ENCODE peak calls at places on chromosome 2, in eight cellular contexts. B is spleen, S is GM06990, R is OCI-LY7, L is cardiac fibroblast, D is lower leg skin, V is epithelial cell of proximal tubule, X is ovary. H is an unnamed sample.

GRCh38 chr2:21279525-21279924 is 155.8 kb downstream of the TDRD15 start:
- DNase-seq in B (no peak), S (no peak), R (no peak), L (no peak), D (no peak), V (no peak), X (no peak), H (no peak)

GRCh38 chr2:118123561-118124232 is 35.4 kb downstream of the INSIG2 start:
- DNase-seq in B (no peak), S (no peak), R (no peak), L (peak), D (no peak), V (no peak), X (no peak), H (peak)

GRCh38 chr2:150586858-150587257 is 99.4 kb upstream of the RND3 start:
- DNase-seq in B (no peak), S (no peak), R (no peak), L (peak), D (no peak), V (peak), X (no peak), H (no peak)

GRCh38 chr2:164697688-164698290 is 76.5 kb upstream of the GRB14 start:
- DNase-seq in B (no peak), S (no peak), R (peak), L (peak), D (no peak), V (no peak), X (no peak), H (no peak)

GRCh38 chr2:240156435-240157146 is 16.1 kb upstream of the OTOS start:
- DNase-seq in B (peak), S (no peak), R (no peak), L (no peak), D (no peak), V (no peak), X (no peak), H (no peak)

GRCh38 chr2:159882069-159882468 is 84.1 kb upstream of the CD302 start:
- DNase-seq in B (no peak), S (no peak), R (no peak), L (no peak), D (no peak), V (no peak), X (no peak), H (no peak)

GRCh38 chr2:35714883-35715282 is 640.7 kb upstream of the CRIM1 start:
- DNase-seq in B (no peak), S (no peak), R (no peak), L (peak), D (no peak), V (no peak), X (no peak), H (no peak)

GRCh38 chr2:98704499-98705332 is 26.2 kb downstream of the MGAT4A start:
- DNase-seq in B (no peak), S (no peak), R (no peak), L (no peak), D (no peak), V (no peak), X (no peak), H (no peak)

GRCh38 chr2:240143276-240143675 is 2.8 kb upstream of the OTOS start:
- DNase-seq in B (peak), S (no peak), R (no peak), L (no peak), D (no peak), V (no peak), X (no peak), H (no peak)

GRCh38 chr2:74436804-74437695 is 4.7 kb downstream of the RTKN start:
- DNase-seq in B (peak), S (no peak), R (peak), L (no peak), D (no peak), V (no peak), X (no peak), H (no peak)

GRCh38 chr2:216987176-216987809 is 127.4 kb upstream of the TNP1 start:
- DNase-seq in B (no peak), S (no peak), R (no peak), L (no peak), D (no peak), V (no peak), X (no peak), H (no peak)

GRCh38 chr2:2640818-2641217 is 309.7 kb upstream of the MYT1L start:
- DNase-seq in B (no peak), S (no peak), R (no peak), L (no peak), D (no peak), V (no peak), X (no peak), H (no peak)

GRCh38 chr2:109085912-109086742 is 42.9 kb upstream of the SH3RF3 start:
- DNase-seq in B (peak), S (no peak), R (no peak), L (no peak), D (peak), V (no peak), X (no peak), H (no peak)

GRCh38 chr2:138720035-138720589 is 60.1 kb downstream of the NXPH2 start:
- DNase-seq in B (no peak), S (no peak), R (no peak), L (no peak), D (no peak), V (no peak), X (no peak), H (no peak)

GRCh38 chr2:138716183-138716582 is 64.0 kb downstream of the NXPH2 start:
- DNase-seq in B (no peak), S (no peak), R (peak), L (no peak), D (no peak), V (no peak), X (no peak), H (no peak)

GRCh38 chr2:138713509-138713908 is 66.7 kb downstream of the NXPH2 start:
- DNase-seq in B (no peak), S (no peak), R (no peak), L (no peak), D (no peak), V (no peak), X (no peak), H (no peak)

GRCh38 chr2:138722316-138722715 is 57.9 kb downstream of the NXPH2 start:
- DNase-seq in B (no peak), S (no peak), R (no peak), L (no peak), D (no peak), V (no peak), X (no peak), H (no peak)

GRCh38 chr2:138718405-138718804 is 61.8 kb downstream of the NXPH2 start:
- DNase-seq in B (no peak), S (no peak), R (no peak), L (no peak), D (no peak), V (no peak), X (no peak), H (no peak)
- TF ChIP-seq CTCF in B (no peak), S (no peak), R (no peak), L (no peak), D (no peak), V (no peak), X (no peak), H (no peak)

GRCh38 chr2:43269074-43269572 is 42.7 kb upstream of the ZFP36L2 start:
- DNase-seq in B (peak), S (no peak), R (no peak), L (peak), D (peak), V (peak), X (peak), H (peak)
- H3K4me3 ChIP-seq in B (no peak), S (no peak), R (no peak), L (peak), D (no peak), V (no peak), X (no peak), H (no peak)

GRCh38 chr2:28956890-28957289 is 24.2 kb upstream of the TOGARAM2 start:
- DNase-seq in B (no peak), S (no peak), R (no peak), L (peak), D (no peak), V (no peak), X (no peak), H (no peak)
- TF ChIP-seq CTCF in B (no peak), S (no peak), R (peak), L (peak), D (peak), V (peak), X (no peak), H (peak)

GRCh38 chr2:132416080-132416911 is at the start of gene GPR39:
- DNase-seq in B (no peak), S (no peak), R (no peak), L (peak), D (peak), V (peak), X (peak), H (peak)
- H3K4me3 ChIP-seq in B (peak), S (no peak), R (no peak), L (peak), D (peak), V (peak), X (peak), H (peak)

GRCh38 chr2:95023222-95023597 is 2.3 kb upstream of the MAL start:
- DNase-seq in B (no peak), S (no peak), R (peak), L (no peak), D (no peak), V (no peak), X (no peak), H (no peak)

GRCh38 chr2:95025406-95026319 is at the start of gene MAL:
- DNase-seq in B (no peak), S (peak), R (no peak), L (peak), D (no peak), V (no peak), X (no peak), H (no peak)

GRCh38 chr2:95024306-95024880 is 1.1 kb upstream of the MAL start:
- DNase-seq in B (no peak), S (no peak), R (no peak), L (no peak), D (no peak), V (no peak), X (no peak), H (no peak)

GRCh38 chr2:95026471-95027368 is 1.2 kb downstream of the MAL start:
- DNase-seq in B (no peak), S (no peak), R (no peak), L (no peak), D (no peak), V (no peak), X (no peak), H (no peak)

GRCh38 chr2:95024960-95025405 is 525 bp upstream of the MAL start:
- DNase-seq in B (no peak), S (no peak), R (no peak), L (no peak), D (no peak), V (no peak), X (no peak), H (no peak)
- TF ChIP-seq CTCF in B (no peak), S (no peak), R (no peak), L (no peak), D (no peak), V (no peak), X (no peak), H (no peak)

GRCh38 chr2:232632229-232632903 is 1.0 kb upstream of the EFHD1 start:
- DNase-seq in B (no peak), S (no peak), R (no peak), L (peak), D (no peak), V (no peak), X (peak), H (no peak)
- H3K4me3 ChIP-seq in B (peak), S (peak), R (no peak), L (peak), D (no peak), V (peak), X (peak), H (peak)

DNA sequence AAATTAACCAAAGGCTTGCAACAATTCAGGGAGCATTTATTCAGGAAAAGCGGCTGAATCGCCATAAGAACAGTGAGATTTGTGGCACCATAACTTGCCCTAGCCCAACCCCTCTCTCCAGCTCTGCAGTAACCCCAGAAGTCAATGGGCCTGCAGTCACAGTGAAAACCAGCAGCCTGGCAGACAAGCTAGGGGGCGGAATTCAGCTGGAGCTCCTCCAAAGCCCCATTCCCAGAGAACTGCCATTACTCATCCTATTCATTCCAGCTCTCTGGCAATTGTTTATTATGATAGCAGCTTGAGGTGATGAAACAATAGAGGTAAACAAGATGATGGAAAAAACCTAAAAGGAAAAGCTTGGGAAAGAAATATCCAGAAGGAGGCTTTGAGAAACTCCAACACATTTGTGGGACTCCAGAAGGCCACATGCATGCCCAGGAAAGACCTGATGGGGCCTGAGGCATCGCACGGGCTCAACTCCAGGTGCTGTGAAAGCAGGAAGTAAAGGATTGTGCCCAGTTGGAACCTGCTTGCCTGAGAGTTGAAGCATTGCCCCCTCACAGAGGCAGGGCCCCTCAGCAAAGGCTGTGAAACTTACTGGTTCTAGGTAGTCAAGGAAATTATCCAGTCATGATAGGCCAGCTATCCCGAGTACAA is 126.8 kb downstream of the TWIST2 start:
- DNase-seq in B (no peak), S (no peak), R (no peak), L (peak), D (peak), V (peak), X (peak), H (peak)
- TF ChIP-seq CTCF in B (no peak), S (no peak), R (no peak), L (peak), D (no peak), V (peak), X (no peak), H (peak)

DNA sequence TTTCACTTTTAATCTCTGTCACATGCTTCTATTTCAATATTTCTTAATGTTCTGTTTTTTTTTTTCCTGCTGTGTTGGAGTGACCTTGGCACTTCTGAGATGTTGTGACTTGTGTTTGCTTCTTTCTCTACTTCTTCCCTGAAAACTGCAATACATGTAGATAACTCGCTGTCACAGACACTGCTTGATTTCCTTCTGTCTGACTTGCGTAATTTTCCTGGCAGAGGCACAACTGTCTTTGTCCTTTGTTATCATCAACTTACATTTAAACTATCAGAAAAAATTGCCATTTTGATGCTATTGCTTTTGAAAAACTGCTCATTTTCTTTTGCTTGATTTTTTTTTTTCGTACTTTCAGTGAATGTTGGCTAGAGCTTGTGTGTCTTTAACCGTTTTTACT is 69.0 kb downstream of the BABAM2 start:
- DNase-seq in B (no peak), S (no peak), R (no peak), L (peak), D (no peak), V (no peak), X (no peak), H (no peak)
- H3K4me3 ChIP-seq in B (no peak), S (no peak), R (no peak), L (no peak), D (no peak), V (no peak), X (no peak), H (no peak)

H was measured in AG04449.